ENCODE peak calls at places on chromosomes 5 and 9, in eight cellular contexts. K is foreskin fibroblast; R is activated CD8-positive, alpha-beta T cell treated with anti-CD3 and anti-CD28 coated beads for 36 hours; X is HFF-Myc; L is choroid plexus epithelial cell; U is pancreas; N is AG04449; F is cardiac muscle cell. S is an unnamed sample.

GRCh38 chr5:134138416-134139376 is 24.2 kb downstream of the TCF7 start:
- DNase-seq in U (peak; percentile 8), L (peak; percentile 23), R (peak; percentile 90), N (no peak), K (peak; percentile 86), F (no peak), X (no peak), S (no peak)

GRCh38 chr5:156802501-156802900 is 47.6 kb upstream of the PPP1R2B start:
- DNase-seq in N (no peak), X (no peak), R (no peak), F (no peak), K (no peak), L (no peak), U (no peak), S (no peak)

GRCh38 chr5:123083298-123083697 is 5.7 kb upstream of the PRDM6 start:
- DNase-seq in U (no peak), N (no peak), X (no peak), K (peak; percentile 54), R (no peak), L (no peak), F (no peak), S (no peak)

GRCh38 chr9:109473329-109473728 is 24.8 kb downstream of the PTPN3 start:
- DNase-seq in F (no peak), U (no peak), X (no peak), L (no peak), K (no peak), R (no peak), N (no peak), S (no peak)

GRCh38 chr9:131676431-131676972 is 63.4 kb downstream of the RAPGEF1 start:
- DNase-seq in R (peak; percentile 54), X (no peak), F (no peak), K (peak; percentile 29), N (no peak), L (no peak), U (no peak), S (no peak)

GRCh38 chr9:93096811-93097382 is 880 bp downstream of the CARD19 start:
- DNase-seq in N (no peak), X (no peak), L (no peak), F (no peak), R (peak; percentile 7), K (peak; percentile 34), U (peak; percentile 44), S (no peak)

GRCh38 chr5:34410411-34411139 is 245.6 kb upstream of the RAI14 start:
- DNase-seq in R (no peak), X (no peak), K (no peak), N (no peak), U (no peak), F (peak; percentile 14), L (peak; percentile 64), S (no peak)

GRCh38 chr9:80134487-80134886 is 562.7 kb downstream of the TLE4 start:
- DNase-seq in R (no peak), N (no peak), F (no peak), U (no peak), X (no peak), K (no peak), L (no peak), S (no peak)

GRCh38 chr9:97966493-97966892 is 16.6 kb upstream of the ANP32B start:
- DNase-seq in R (no peak), F (no peak), X (no peak), L (no peak), N (no peak), K (no peak), U (no peak), S (no peak)

GRCh38 chr9:136655244-136656225 is 7.2 kb upstream of the EGFL7 start:
- DNase-seq in K (no peak), R (no peak), N (no peak), U (peak; percentile 13), X (no peak), L (no peak), F (peak; percentile 61), S (peak; percentile 91)

GRCh38 chr9:72577212-72577753 is 55.9 kb downstream of the TMC1 start:
- DNase-seq in U (no peak), L (peak; percentile 72), R (no peak), N (no peak), X (peak; percentile 70), K (peak; percentile 90), F (peak; percentile 93), S (no peak)

GRCh38 chr5:9715891-9716335 is 85.8 kb upstream of the TAS2R1 start:
- DNase-seq in N (no peak), F (peak; percentile 50), L (peak; percentile 43), R (no peak), U (no peak), X (peak; percentile 41), K (peak; percentile 59), S (no peak)

GRCh38 chr5:151659001-151659754 is 27.5 kb downstream of the SPARC start:
- DNase-seq in F (peak; percentile 89), R (peak; percentile 83), X (no peak), L (peak; percentile 86), U (peak; percentile 77), K (peak; percentile 93), N (no peak), S (peak; percentile 93)

DNA sequence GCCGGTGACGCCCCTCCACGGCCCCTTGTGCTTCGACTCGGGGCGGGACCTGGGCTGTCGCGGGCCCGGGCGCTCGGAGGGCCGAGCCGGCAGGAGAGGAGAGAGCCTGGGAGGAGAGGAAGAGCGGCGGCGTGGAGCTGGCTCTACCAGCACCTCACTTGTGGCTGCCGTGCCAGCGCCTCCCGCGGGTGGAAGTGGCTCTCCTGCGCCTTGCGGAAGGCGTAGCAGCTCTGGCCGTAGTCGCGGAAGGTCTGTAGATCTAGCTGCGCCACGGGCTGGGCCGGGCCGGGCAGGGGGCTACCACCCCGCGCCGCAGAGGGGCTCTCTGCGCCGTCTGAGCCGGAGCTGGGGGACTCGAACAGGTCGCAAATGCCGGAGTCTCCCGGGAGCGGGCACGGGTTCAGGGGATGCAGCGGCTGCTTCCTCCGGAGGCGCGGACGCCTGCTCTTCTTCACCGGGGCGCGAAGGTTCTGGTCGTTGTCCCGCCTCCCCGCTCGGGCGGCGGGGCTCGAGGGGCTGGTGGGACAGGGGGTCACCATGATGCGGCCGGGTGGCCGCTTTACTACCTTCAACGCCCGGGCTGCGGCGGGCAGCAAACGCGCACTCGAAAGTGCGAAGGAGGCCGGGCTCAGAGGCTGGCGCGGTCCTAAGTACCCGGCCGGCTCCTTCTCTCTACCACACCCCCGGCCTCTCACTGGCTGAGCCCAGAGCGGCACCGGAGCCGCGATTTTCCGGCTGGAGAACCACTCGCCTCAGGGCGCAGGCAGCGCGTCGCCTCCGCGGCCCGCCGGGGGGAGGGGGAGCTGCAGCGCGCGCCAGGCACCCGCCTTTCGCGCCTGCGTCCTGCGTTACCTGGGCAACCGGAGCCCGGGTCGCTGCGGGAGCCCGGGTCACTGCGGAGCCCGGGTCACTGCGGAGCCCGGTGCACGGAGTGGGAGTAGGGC is at the start of gene CCNO:
- DNase-seq in N (no peak), L (peak; percentile 68), K (peak; percentile 86), R (peak; percentile 73), U (peak; percentile 91), X (peak; percentile 12), F (peak; percentile 82), S (peak; percentile 64)
- TF ChIP-seq CTCF in N (peak; percentile 3), L (no peak), K (no peak), R (no peak), U (no peak), X (no peak), F (no peak), S (no peak)

GRCh38 chr5:15290953-15291352 is 209.0 kb upstream of the FBXL7 start:
- DNase-seq in R (no peak), X (no peak), L (peak; percentile 8), U (no peak), N (no peak), K (no peak), F (peak; percentile 19), S (no peak)
- TF ChIP-seq CTCF in R (no peak), X (peak; percentile 28), L (peak; percentile 42), U (no peak), N (no peak), K (no peak), F (peak; percentile 33), S (no peak)

GRCh38 chr9:21994526-21994995 is at the start of gene CDKN2B-AS1:
- DNase-seq in N (no peak), K (peak; percentile 87), L (peak; percentile 83), U (peak; percentile 37), X (no peak), F (peak; percentile 67), R (peak; percentile 54), S (peak; percentile 46)

GRCh38 chr9:21995652-21996275 is 1.2 kb downstream of the CDKN2B-AS1 start:
- DNase-seq in L (peak; percentile 74), X (no peak), R (no peak), F (no peak), U (peak; percentile 34), N (no peak), K (peak; percentile 84), S (peak; percentile 64)

GRCh38 chr9:21996438-21996837 is 1.8 kb downstream of the CDKN2B-AS1 start:
- DNase-seq in F (no peak), X (no peak), R (no peak), L (peak; percentile 27), K (no peak), U (no peak), N (no peak), S (no peak)

GRCh38 chr9:21993893-21994525 is at the start of gene CDKN2A:
- DNase-seq in U (peak; percentile 37), F (peak; percentile 48), L (peak; percentile 60), K (peak; percentile 75), R (peak; percentile 59), N (no peak), X (no peak), S (peak; percentile 42)

DNA sequence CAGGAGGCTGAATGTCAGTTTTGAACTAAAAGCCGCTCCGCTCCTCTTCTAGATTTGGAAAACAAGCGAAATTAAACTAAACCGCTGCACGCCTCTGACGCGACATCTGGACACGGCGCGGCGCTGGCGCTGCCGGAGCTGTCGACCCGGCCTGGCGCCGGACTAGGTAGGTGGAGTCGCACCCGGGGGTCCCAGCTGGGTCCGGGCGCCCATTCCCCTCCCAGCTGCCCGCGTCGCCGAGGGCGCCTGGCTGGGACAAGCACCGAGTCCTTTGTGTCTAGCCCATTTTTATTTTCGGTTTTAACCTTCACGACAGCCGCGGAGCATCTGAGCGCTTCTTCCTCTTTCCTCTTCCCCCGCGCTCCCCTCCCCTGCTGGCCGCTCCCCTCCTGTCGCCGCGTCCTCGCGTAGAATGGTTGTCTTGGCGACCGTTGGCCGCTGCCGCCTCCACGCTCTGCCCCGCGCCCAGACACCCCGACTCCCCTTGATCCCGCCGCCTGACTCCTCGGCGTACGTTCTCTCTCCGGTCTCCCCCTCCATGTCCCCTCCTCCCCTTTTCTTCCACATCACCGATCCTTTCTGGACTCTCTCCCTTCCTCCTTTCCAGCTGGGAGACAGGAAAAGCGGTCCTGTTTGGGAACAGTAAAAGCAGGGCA is 533 bp downstream of the CDKN2B-AS1 start:
- DNase-seq in K (peak; percentile 91), F (peak; percentile 74), N (no peak), L (peak; percentile 76), U (peak; percentile 49), R (peak; percentile 85), X (no peak), S (peak; percentile 64)
- TF ChIP-seq CTCF in K (no peak), F (no peak), N (no peak), L (no peak), U (no peak), R (no peak), X (no peak), S (no peak)

DNA sequence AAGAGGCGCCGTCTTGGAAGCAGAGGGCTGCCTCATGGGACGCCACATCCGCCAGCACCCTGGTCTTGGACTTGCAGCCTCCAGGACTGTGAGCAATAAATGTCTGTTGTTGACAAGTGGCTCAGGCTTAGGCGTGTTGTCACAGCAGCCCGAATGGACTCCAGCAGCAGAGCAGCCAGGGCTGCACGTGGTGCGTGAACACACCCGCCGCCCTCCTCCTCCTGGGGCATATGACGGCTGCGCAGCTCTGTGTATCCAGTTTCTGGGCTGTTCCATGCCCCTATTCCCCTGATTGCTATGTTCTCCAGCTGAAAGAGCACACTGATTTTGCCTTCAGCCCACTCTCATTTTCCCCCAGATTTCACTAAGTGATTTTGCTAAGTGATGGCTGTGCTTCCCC is 36.0 kb upstream of the CLPTM1L start:
- DNase-seq in U (no peak), N (no peak), K (peak; percentile 9), F (no peak), R (no peak), L (no peak), X (no peak), S (no peak)
- TF ChIP-seq CTCF in U (no peak), N (no peak), K (no peak), F (no peak), R (no peak), L (no peak), X (no peak), S (no peak)